ENCODE peak calls at places on chromosomes 2 and 18, in six cellular contexts. J, U, E, N, P and Q are unnamed samples.
A peak's percentile ranks its signal among the peaks of the same experiment; 100 is the strongest.

GRCh38 chr2:3198119-3198518 is 179.5 kb downstream of the EIPR1 start:
- DNase-seq in E (no peak), U (no peak), P (no peak), N (no peak), J (no peak), Q (no peak)

GRCh38 chr2:26529406-26530070 is 51.6 kb upstream of the OTOF start:
- DNase-seq in P (no peak), E (no peak), U (peak; percentile 31), N (no peak), J (no peak), Q (no peak)

GRCh38 chr18:60232541-60232940 is 140.0 kb downstream of the MC4R start:
- DNase-seq in E (no peak), P (peak; percentile 18), J (no peak), U (no peak), N (no peak), Q (no peak)

GRCh38 chr2:236548179-236548918 is 21.3 kb upstream of the ACKR3 start:
- DNase-seq in N (no peak), P (no peak), E (no peak), J (no peak), U (no peak), Q (no peak)

GRCh38 chr2:118990757-118991545 is 49.0 kb downstream of the MARCO start:
- DNase-seq in J (no peak), E (no peak), P (no peak), U (no peak), N (no peak), Q (no peak)

GRCh38 chr2:149832256-149832655 is 244.7 kb upstream of the MMADHC start:
- DNase-seq in J (no peak), U (no peak), P (peak; percentile 5), N (no peak), E (no peak), Q (no peak)

GRCh38 chr2:50491541-50492114 is 540.3 kb downstream of the NRXN1 start:
- DNase-seq in E (peak; percentile 25), J (peak; percentile 57), P (peak; percentile 7), N (no peak), U (no peak), Q (no peak)

GRCh38 chr2:119756837-119757236 is 2.9 kb upstream of the PTPN4 start:
- DNase-seq in N (no peak), P (peak; percentile 81), U (peak; percentile 92), J (no peak), E (no peak), Q (no peak)

GRCh38 chr2:113229795-113230194 is 48.9 kb downstream of the PAX8 start:
- DNase-seq in U (no peak), N (no peak), J (no peak), E (no peak), P (no peak), Q (no peak)

GRCh38 chr2:235669269-235669831 is 175.5 kb downstream of the AGAP1 start:
- DNase-seq in U (peak; percentile 89), P (peak; percentile 71), J (peak; percentile 78), E (no peak), N (peak; percentile 2), Q (peak; percentile 51)

GRCh38 chr2:188326669-188327301 is 35.1 kb downstream of the GULP1 start:
- DNase-seq in J (no peak), N (no peak), E (no peak), U (no peak), P (no peak), Q (no peak)